ENCODE peak calls at places on chromosomes 13 and 19, in seven cellular contexts. F, N, T, J, Y, A and V are unnamed samples.

GRCh38 chr19:7862413-7862951 is 11.7 kb downstream of the PRR36 start:
- DNase-seq in F (peak; percentile 58), N (peak; percentile 65), T (no peak), J (peak; percentile 63), Y (no peak), A (peak; percentile 95), V (no peak)

GRCh38 chr13:20867408-20867807 is 35.1 kb downstream of the XPO4 start:
- DNase-seq in F (no peak), N (no peak), T (no peak), J (no peak), Y (no peak), A (no peak), V (no peak)

GRCh38 chr19:2613507-2614295 is 88.8 kb downstream of the GNG7 start:
- DNase-seq in F (no peak), N (no peak), T (peak; percentile 53), J (peak; percentile 49), Y (no peak), A (peak; percentile 53), V (no peak)

GRCh38 chr13:28867564-28867963 is 47.4 kb downstream of the MTUS2 start:
- DNase-seq in F (no peak), N (no peak), T (no peak), J (no peak), Y (no peak), A (no peak), V (no peak)

GRCh38 chr19:7505682-7506384 is 10.1 kb upstream of the ZNF358 start:
- DNase-seq in F (no peak), N (no peak), T (no peak), J (peak; percentile 43), Y (no peak), A (peak; percentile 63), V (no peak)

GRCh38 chr13:99289674-99290337 is 17.4 kb downstream of the GPR183 start:
- DNase-seq in F (no peak), N (no peak), T (no peak), J (no peak), Y (no peak), A (no peak), V (no peak)

GRCh38 chr19:33771308-33772101 is 25.2 kb upstream of the KCTD15 start:
- DNase-seq in F (peak; percentile 63), N (peak; percentile 76), T (peak; percentile 79), J (peak; percentile 68), Y (peak; percentile 36), A (peak; percentile 87), V (no peak)

GRCh38 chr13:39385621-39386231 is 217.3 kb downstream of the LHFPL6 start:
- DNase-seq in F (no peak), N (no peak), T (no peak), J (no peak), Y (no peak), A (no peak), V (no peak)

GRCh38 chr19:18743281-18743825 is 47.8 kb downstream of the COMP start:
- DNase-seq in F (peak; percentile 90), N (no peak), T (no peak), J (peak; percentile 85), Y (no peak), A (peak; percentile 90), V (no peak)

GRCh38 chr19:33414667-33415605 is 41.4 kb downstream of the CEBPG start:
- DNase-seq in F (no peak), N (no peak), T (no peak), J (no peak), Y (no peak), A (no peak), V (no peak)

GRCh38 chr19:5352229-5352763 is 11.7 kb upstream of the PTPRS start:
- DNase-seq in F (no peak), N (no peak), T (peak; percentile 69), J (no peak), Y (peak; percentile 66), A (no peak), V (no peak)

GRCh38 chr13:81017525-81018152 is 676.7 kb upstream of the SPRY2 start:
- DNase-seq in F (no peak), N (no peak), T (peak; percentile 61), J (peak; percentile 44), Y (peak; percentile 12), A (peak; percentile 67), V (no peak)

GRCh38 chr19:7533281-7533819 is 2.2 kb upstream of the PNPLA6 start:
- DNase-seq in F (peak; percentile 83), N (no peak), T (no peak), J (peak; percentile 60), Y (no peak), A (no peak), V (no peak)

GRCh38 chr13:95604534-95604915 is 40.0 kb downstream of the DZIP1 start:
- DNase-seq in F (no peak), N (no peak), T (peak; percentile 4), J (no peak), Y (peak; percentile 8), A (no peak), V (no peak)

GRCh38 chr13:106433066-106433465 is 102.4 kb downstream of the EFNB2 start:
- DNase-seq in F (no peak), N (no peak), T (peak; percentile 2), J (no peak), Y (no peak), A (no peak), V (peak; percentile 6)

GRCh38 chr19:53545271-53546065 is 7.5 kb downstream of the ZNF331 start:
- DNase-seq in F (no peak), N (no peak), T (peak; percentile 98), J (no peak), Y (no peak), A (no peak), V (no peak)

DNA sequence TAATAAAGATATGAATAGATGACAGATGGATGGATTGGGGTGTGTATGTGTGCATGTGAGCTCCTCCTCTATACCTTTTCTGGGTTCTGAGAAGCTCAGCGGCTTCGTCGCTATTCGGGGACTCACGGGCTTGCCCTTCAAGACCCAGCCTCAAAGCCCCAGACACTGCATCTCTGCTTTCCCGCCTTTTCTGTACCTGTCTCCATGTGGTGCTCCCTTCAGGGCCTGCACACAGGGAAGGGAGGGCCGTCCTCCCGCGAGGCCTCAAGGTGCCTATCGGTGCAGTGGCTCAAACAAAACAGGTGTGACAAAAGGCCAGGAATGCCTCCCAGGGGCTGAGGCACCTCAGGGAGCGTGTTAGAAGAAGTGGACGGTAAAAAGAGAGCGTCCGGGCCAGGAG is 16.2 kb downstream of the KRTDAP start:
- DNase-seq in F (no peak), N (no peak), T (no peak), J (no peak), Y (no peak), A (no peak), V (no peak)
- H3K27ac ChIP-seq in F (no peak overlapping the region), N (no peak overlapping the region), T (no peak overlapping the region), J (no peak overlapping the region), Y (no peak overlapping the region), A (no peak overlapping the region), V (no peak overlapping the region)

DNA sequence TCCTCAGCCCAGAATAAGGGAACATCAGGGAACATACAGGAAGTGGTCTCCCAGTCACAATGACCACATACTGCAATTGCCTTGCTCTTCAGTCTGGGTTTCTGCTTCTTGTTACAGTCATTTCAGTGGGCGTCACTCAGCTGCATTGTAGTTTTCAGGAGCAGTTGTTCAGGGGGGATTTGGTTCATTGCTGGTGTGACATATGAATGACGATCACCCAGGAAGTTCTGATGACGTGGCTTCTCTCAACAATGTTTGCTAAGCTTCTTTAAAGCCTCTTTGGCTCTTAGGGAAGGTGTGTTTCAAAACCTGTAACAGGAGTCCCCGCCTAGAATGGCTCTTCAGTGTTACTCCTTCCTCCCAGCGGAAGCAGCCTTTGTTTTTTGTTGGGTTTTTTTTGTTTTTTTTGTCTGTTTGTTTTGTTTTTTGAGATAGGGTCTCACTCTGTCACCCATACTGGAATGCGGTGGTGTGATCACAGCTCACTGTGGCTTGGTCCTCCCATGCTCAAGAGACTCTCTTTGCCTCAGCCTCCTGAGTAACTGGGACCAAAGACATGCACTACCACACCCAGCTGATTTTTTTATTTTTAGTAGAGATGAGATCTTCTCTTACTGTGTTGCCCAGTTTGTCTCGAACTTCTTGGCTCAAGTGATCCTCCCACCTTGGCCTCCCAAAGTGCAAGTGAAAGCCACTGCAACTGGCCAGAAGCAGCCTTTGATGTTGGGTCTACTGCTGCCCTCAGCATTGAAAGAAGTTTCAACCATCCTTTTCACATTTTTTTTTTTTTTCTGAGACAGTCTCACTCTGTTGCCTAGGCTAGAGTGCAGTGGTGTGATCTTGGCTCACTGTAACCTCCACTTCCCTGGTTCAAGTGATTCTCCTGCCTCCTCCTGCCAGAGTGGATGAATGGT is 1.4 kb upstream of the SCEL start:
- DNase-seq in F (no peak), N (no peak), T (peak; percentile 50), J (no peak), Y (no peak), A (no peak), V (no peak)
- H3K27ac ChIP-seq in F (no peak overlapping the region), N (no peak overlapping the region), T (peak overlapping the region; percentile 23), J (no peak overlapping the region), Y (no peak overlapping the region), A (no peak overlapping the region), V (no peak overlapping the region)

DNA sequence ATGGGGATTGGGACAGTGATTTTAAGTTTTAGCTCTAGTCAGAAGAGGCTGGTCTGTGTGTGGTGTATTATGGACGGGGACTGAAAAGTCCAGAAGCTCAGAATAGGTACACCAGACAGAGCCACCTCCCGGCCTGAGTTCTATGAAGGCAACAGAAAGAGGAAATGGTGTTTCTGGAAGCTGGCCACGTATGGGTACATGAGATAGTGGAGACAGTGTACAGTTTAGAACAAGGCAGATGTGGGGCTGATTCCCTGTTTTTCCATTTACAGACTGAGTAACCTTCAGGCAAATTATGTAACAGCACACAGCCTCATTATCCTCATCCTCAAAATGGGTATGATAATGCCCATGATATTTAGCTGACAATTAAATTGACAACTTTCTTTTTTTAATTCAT is 1.3 kb downstream of the ZNF175 start:
- DNase-seq in F (no peak), N (no peak), T (peak; percentile 61), J (no peak), Y (no peak), A (no peak), V (no peak)
- H3K27ac ChIP-seq in F (no peak overlapping the region), N (no peak overlapping the region), T (peak overlapping the region; percentile 75), J (no peak overlapping the region), Y (no peak overlapping the region), A (no peak overlapping the region), V (no peak overlapping the region)

DNA sequence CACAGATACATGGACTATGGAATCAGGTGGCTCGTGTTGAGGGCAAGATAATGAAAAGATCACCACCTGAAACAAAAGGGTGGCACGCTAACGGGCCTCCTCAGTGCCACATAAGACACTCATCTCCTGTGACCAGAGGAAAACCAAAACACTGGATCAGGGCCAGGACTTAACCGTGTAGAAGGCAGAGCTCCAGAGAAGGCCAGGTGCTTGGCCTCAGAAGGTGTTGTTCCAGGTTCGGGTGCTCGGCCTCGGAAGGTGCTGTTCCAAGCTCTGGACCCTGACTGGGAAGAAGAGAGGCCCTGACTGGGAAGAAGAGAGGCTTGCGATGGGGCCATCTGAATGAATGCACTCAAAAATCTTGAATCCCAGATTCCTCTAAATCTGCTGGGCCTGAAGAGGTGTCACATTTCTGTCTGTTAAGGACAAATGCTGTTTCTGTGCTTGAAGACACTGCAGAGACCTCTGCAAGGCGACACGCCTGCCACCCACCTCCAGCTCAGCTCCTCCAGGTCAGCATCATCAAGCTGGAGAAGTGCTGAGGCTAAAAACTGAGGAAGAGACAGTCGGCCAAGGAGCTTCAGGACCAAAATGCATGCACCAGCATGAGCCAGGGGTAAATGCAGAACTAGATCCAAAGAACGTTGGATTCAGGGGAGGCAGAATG is 2.7 kb upstream of the RASA3 start:
- DNase-seq in F (no peak), N (no peak), T (no peak), J (no peak), Y (no peak), A (no peak), V (no peak)
- H3K27ac ChIP-seq in F (no peak overlapping the region), N (no peak overlapping the region), T (no peak overlapping the region), J (no peak overlapping the region), Y (no peak overlapping the region), A (peak overlapping the region; percentile 38), V (no peak overlapping the region)

GRCh38 chr19:55384576-55385235 is 614 bp upstream of the TMEM238 start:
- DNase-seq in F (no peak), N (no peak), T (no peak), J (no peak), Y (peak; percentile 16), A (no peak), V (no peak)
- H3K27ac ChIP-seq in F (peak overlapping the region; percentile 95), N (peak overlapping the region; percentile 96), T (peak overlapping the region; percentile 54), J (peak overlapping the region; percentile 97), Y (peak overlapping the region; percentile 89), A (peak overlapping the region; percentile 62), V (peak overlapping the region; percentile 96)